ENCODE peak calls at places on chromosomes 11 and 22, in eight cellular contexts. L, N, W, E, T, D, F and O are unnamed samples. For H3K9me3, the result is how much of the 10 kb centered on the place peaks cover.

GRCh38 chr11:119100246-119100959 is 1.2 kb downstream of the DPAGT1 start:
- DNase-seq in F (peak), L (peak), W (no peak), N (peak), E (peak), D (no peak), T (no peak), O (no peak)

GRCh38 chr11:9820260-9820659 is 156.4 kb downstream of the SWAP70 start:
- DNase-seq in N (no peak), E (no peak), W (no peak), F (peak), L (no peak), D (no peak), T (peak), O (no peak)

GRCh38 chr11:8018742-8019631 is 31.9 kb downstream of the EIF3F start:
- DNase-seq in N (peak), T (peak), L (peak), E (peak), D (no peak), F (peak), W (peak), O (peak)

GRCh38 chr11:48017105-48017874 is 36.9 kb downstream of the PTPRJ start:
- DNase-seq in E (no peak), T (no peak), W (no peak), D (no peak), L (no peak), N (no peak), F (no peak), O (peak)

GRCh38 chr11:57502376-57502775 is 13.1 kb downstream of the SLC43A1 start:
- DNase-seq in W (no peak), D (no peak), E (no peak), N (no peak), T (no peak), F (no peak), L (no peak), O (no peak)

GRCh38 chr11:103546236-103546635 is 437.0 kb downstream of the DYNC2H1 start:
- DNase-seq in D (no peak), W (no peak), T (no peak), L (peak), F (no peak), N (peak), E (no peak), O (no peak)

GRCh38 chr22:37020192-37020479 is 594 bp downstream of the MPST start:
- DNase-seq in D (no peak), F (peak), W (no peak), L (peak), T (no peak), E (no peak), N (peak), O (no peak)

GRCh38 chr22:26079009-26079408 is 90.3 kb upstream of the SEZ6L start:
- DNase-seq in T (no peak), F (peak), E (peak), W (no peak), L (no peak), N (no peak), D (no peak), O (no peak)

GRCh38 chr11:17002543-17002942 is 11.7 kb downstream of the PLEKHA7 start:
- DNase-seq in D (no peak), T (no peak), N (no peak), F (no peak), L (no peak), E (no peak), W (no peak), O (no peak)

GRCh38 chr11:1650034-1650917 is 20.7 kb downstream of the KRTAP5-5 start:
- DNase-seq in E (no peak), L (no peak), W (no peak), T (no peak), F (no peak), N (no peak), D (no peak), O (no peak)

GRCh38 chr11:123407124-123407995 is 22.7 kb upstream of the GRAMD1B start:
- DNase-seq in W (no peak), T (no peak), N (peak), F (peak), D (peak), E (peak), L (peak), O (peak)

GRCh38 chr11:47494996-47495855 is 46.3 kb upstream of the RAPSN start:
- DNase-seq in W (no peak), N (no peak), T (no peak), E (no peak), F (peak), L (peak), D (no peak), O (no peak)

GRCh38 chr11:57567512-57568329 is at the start of gene UBE2L6:
- DNase-seq in W (peak), L (peak), T (peak), D (peak), F (peak), N (no peak), E (peak), O (peak)

GRCh38 chr11:86335131-86335768 is 33.2 kb downstream of the HIKESHI start:
- DNase-seq in F (peak), L (no peak), D (no peak), W (no peak), E (no peak), N (no peak), T (no peak), O (no peak)

GRCh38 chr22:40347300-40347699 is 1.0 kb downstream of the ADSL start:
- DNase-seq in D (no peak), F (no peak), L (no peak), N (no peak), T (no peak), W (no peak), E (no peak), O (no peak)

GRCh38 chr22:40348025-40348658 is 1.8 kb downstream of the ADSL start:
- DNase-seq in F (peak), L (peak), D (peak), T (peak), E (peak), N (peak), W (no peak), O (peak)

DNA sequence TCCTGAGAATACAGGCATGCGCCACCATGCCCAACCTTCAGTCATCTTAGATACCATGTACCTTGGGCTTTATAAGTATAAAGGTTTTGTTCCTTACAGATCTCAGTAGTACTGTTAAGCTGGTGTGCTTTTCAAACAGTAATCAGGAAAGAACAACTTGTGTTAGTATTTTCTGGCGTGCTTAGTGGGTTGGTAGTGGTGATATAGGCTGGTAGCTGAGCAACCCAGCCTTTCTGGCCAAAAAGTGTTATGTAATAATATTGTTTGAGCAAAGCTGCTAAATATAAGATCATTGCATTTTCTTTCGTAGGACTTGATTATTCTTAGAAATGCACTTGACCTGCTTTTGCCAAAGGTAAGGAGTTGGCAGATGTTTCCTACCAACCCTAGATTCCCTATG is 6.5 kb downstream of the ADSL start:
- DNase-seq in D (no peak), F (no peak), L (no peak), N (no peak), E (no peak), W (no peak), T (no peak), O (no peak)
- H3K9me3 ChIP-seq in D (under half), F (under half), L (under half), N (under half), E (under half), W (under half), T (under half), O (under half)

DNA sequence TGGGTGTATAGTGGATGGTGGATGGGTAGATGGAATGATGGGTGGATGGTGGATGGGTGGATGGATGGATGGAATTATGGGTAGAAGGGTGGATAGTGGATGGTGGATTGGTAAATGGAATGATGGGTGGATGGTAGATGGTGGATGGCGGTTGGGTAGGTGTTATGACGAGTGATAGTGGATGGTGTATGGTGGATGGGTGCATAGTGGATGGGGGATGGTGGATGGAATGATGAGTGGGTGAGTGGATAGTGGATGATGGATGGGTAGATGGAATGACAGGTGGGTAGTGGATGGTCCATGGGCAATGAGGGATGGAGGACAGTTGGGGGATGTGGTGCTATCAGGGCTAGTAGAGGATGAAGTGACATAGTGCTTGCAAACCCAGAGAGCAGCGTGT is 182.4 kb downstream of the BRD1 start:
- DNase-seq in F (no peak), L (no peak), W (no peak), N (no peak), T (no peak), E (no peak), D (no peak), O (no peak)
- H3K9me3 ChIP-seq in F (under half), L (under half), W (under half), N (under half), T (under half), E (under half), D (under half), O (under half)

GRCh38 chr22:47270463-47271135 is 508.1 kb downstream of the TBC1D22A start:
- DNase-seq in W (no peak), E (no peak), N (no peak), F (no peak), T (no peak), D (no peak), L (no peak), O (no peak)
- H3K9me3 ChIP-seq in W (under half), E (under half), N (under half), F (under half), T (under half), D (under half), L (under half), O (under half)

DNA sequence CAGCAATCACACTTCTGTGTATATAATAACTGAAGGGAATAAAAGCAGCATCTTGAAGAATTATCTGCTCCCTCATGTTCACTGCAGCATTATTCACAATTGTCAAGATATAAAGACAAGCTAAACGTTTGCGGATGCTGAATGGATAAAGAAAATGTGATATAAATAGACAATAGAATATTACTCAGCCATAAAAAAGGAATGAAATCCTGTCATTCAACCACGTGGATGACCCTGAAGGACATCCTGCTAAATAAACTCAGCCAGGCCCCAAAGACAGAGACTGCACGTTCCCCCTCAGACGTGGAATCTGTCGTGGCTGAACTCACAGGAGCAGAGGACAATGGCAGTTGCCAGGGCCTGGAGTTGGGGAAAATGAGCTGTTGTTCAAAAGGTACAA is 9.6 kb downstream of the ZNF195 start:
- DNase-seq in L (no peak), W (no peak), N (no peak), T (no peak), D (no peak), E (no peak), F (no peak), O (no peak)
- H3K9me3 ChIP-seq in L (under half), W (under half), N (under half), T (under half), D (under half), E (under half), F (half or more), O (under half)

GRCh38 chr22:49747130-49747529 is 80.5 kb downstream of the BRD1 start:
- DNase-seq in W (no peak), D (no peak), E (no peak), N (no peak), L (no peak), F (no peak), T (no peak), O (no peak)

GRCh38 chr22:49749227-49749626 is 78.4 kb downstream of the BRD1 start:
- DNase-seq in F (no peak), T (no peak), L (no peak), E (no peak), D (no peak), W (no peak), N (no peak), O (no peak)

GRCh38 chr22:49748514-49748913 is 79.2 kb downstream of the BRD1 start:
- DNase-seq in N (no peak), E (no peak), T (no peak), D (no peak), F (no peak), L (no peak), W (no peak), O (no peak)

GRCh38 chr22:49747705-49748104 is 80.0 kb downstream of the BRD1 start:
- DNase-seq in T (no peak), D (no peak), E (peak), F (no peak), W (no peak), N (no peak), L (no peak), O (no peak)

DNA sequence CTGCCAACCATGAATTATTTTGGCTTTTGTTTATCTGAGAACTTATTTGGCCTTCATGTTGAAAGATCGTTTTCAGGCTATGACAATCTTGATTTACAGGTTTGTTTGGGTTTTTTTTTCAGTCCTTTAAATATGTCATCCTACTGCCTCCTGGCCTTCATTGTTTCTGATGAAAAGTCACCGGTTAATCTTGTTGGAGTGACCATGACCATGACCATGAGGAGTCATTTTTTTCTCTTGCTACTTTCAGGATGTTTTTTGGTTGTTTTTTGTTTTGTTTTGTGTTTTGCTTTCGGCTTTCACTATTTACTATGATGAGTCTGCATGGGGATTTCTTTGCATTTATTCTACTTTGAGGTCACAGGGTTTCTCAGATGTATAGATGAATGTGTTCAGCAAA is 81.6 kb downstream of the BRD1 start:
- DNase-seq in D (no peak), E (no peak), T (no peak), F (no peak), N (no peak), W (no peak), L (no peak), O (no peak)
- H3K9me3 ChIP-seq in D (under half), E (under half), T (half or more), F (under half), N (under half), W (under half), L (under half), O (under half)

DNA sequence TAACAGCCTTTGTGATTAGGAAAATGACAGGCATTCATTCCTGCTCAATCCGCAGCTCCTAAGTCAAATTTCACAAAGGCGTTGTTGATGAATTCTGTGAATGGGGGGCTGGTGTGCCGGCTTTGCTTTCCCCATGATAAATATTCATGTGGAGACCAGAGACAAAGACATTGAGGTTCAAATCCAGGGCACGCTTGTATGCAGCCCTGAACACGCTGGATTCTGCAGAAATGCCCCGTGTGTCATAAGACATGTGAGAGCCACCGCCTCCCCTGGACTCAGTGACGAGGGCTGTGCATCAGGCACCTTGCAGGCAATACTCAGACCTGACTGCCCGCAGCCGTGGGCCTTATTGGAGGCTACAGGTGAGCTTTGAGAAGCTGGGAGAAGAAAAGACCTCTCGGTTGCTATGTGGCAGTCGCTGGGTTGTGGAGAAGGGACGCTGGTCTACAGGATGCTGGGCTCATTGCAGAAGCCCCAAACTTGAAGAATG is 906.2 kb downstream of the BRD1 start:
- DNase-seq in E (no peak), N (no peak), D (no peak), T (no peak), F (no peak), W (no peak), L (no peak), O (no peak)
- H3K9me3 ChIP-seq in E (under half), N (under half), D (under half), T (under half), F (under half), W (under half), L (under half), O (under half)

DNA sequence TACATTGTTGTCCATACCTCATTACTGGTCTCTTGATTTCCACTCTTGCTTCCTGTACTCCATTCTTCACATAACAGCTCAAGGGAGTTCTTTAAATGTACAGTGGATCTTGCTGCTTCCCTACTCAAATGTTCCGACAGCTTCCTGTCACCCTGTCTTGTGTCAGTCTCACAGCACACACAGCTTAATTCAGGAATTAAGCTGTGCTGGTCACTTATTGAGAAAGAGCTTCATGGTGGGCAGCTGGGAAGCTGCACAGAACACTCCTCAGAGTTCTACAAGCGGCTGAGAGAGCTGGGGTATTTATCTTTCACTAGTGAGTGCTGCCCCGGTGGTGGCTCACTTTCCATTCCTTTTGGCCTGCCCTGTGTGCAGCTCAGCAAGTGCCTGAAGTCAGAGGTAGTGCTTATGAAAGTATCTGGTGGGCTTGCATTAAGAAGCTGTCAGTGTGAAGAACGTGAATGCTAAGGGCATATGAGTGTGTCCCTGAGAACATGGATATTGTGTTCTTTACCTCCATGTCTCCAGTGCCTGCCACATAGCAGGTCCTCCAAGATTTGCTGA is 48.7 kb downstream of the KCNQ1OT1 start:
- DNase-seq in N (no peak), W (no peak), L (no peak), F (no peak), D (no peak), T (no peak), E (no peak), O (no peak)
- H3K9me3 ChIP-seq in N (under half), W (under half), L (under half), F (half or more), D (half or more), T (half or more), E (under half), O (under half)

DNA sequence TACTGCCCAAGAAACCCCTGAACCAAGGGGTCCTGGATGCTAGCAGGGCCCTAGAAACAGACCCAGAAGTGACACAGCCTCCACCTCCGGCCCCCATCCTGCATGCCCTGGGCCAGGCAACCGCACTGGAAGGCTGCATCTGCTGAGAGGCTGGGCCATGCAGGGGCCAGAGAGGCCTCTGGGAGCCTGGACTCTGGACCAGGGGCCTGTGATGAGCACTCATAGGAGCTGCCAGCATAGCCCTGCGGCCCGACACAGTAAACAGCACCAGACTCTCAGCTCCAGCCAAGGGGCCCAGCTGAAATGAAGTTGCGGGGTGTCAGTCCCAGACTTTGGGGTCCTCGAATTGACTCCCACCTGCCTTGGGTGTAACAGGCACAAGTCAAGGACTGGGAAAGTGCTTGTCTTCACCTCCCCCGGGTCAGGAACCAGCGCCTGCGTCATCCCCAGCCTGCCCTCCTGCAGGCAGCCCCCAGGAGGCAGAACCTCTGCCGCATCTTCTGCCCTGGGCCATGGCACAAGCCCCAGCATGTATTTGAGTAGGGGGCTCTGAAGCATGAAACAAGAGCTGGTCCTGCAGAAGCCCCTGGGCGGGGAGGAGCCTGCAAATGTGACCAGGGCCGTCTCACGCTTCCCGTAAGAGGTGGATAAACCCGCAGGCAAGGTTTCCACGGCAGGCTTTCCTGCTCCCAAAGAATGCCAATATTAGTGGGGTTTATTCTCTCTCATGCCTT is 25.2 kb upstream of the CCND1 start:
- DNase-seq in L (no peak), W (no peak), N (no peak), D (no peak), F (no peak), E (no peak), T (no peak), O (no peak)
- H3K9me3 ChIP-seq in L (under half), W (under half), N (under half), D (under half), F (under half), E (under half), T (under half), O (under half)

DNA sequence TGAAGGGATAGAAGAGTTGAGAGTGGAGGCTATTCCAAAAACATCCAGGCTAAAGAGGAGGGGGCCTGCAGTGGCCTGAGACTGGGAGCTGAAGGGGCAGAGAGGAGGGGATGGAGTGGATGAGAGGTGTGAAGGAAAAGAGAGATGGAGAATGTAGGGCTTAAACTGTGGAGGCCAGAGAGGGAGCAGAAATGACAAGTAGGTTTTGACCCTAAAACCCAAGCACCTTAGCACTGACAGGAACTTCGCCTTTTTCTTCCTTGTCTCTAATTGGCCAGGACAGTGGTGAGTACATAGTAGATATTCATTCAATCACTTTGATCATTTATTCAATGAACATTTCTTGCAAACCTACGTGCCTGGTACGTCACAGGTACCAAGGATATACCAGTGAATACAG is 7.3 kb downstream of the FAM111B start:
- DNase-seq in D (no peak), F (no peak), N (no peak), L (no peak), E (no peak), T (no peak), W (no peak), O (no peak)
- H3K9me3 ChIP-seq in D (under half), F (under half), N (under half), L (under half), E (under half), T (under half), W (under half), O (under half)